ENCODE peak calls at places on chromosomes 4 and X, in ten cellular contexts. V is stomach; U is memory B cell; M is stimulated activated CD8-positive, alpha-beta memory T cell treated with anti-CD3 and anti-CD28 coated beads, Interleukin-2, amount 100 ng/mL, for 48 hours; O is HFFc6; J is effector CD4-positive, alpha-beta T cell; D is DMS 273 treated with DMSO at 0.1 percent for 48 hours; G is NAMALWA; W is GM12878; B is H9. C is an unnamed sample.

GRCh38 chr4:8278421-8279287 is 9.1 kb downstream of the HTRA3 start:
- DNase-seq in V (no peak), U (no peak), M (no peak), O (peak; percentile 73), J (no peak), D (peak; percentile 77), G (no peak), W (no peak), B (no peak), C (no peak)

GRCh38 chrX:54294306-54294705 is 63.5 kb downstream of the WNK3 start:
- DNase-seq in V (no peak), U (no peak), M (no peak), O (no peak), J (no peak), D (no peak), G (no peak), W (no peak), B (no peak), C (no peak)

GRCh38 chrX:115898382-115899001 is 272.1 kb upstream of the AGTR2 start:
- DNase-seq in V (peak; percentile 92), U (peak; percentile 84), M (no peak), O (no peak), J (peak; percentile 53), D (no peak), G (peak; percentile 68), W (no peak), B (peak; percentile 65), C (no peak)

GRCh38 chr4:20881658-20882057 is 181.4 kb downstream of the PACRGL start:
- DNase-seq in V (no peak), U (no peak), M (no peak), O (no peak), J (no peak), D (no peak), G (no peak), W (no peak), B (no peak), C (no peak)

GRCh38 chr4:159102623-159103405 is at the start of gene RAPGEF2:
- DNase-seq in V (peak; percentile 93), U (peak; percentile 86), M (peak; percentile 77), O (peak; percentile 90), J (peak; percentile 83), D (peak; percentile 67), G (peak; percentile 92), W (peak; percentile 52), B (peak; percentile 95), C (peak; percentile 88)

GRCh38 chrX:150767475-150768131 is 74.4 kb downstream of the MTMR1 start:
- DNase-seq in V (no peak), U (no peak), M (no peak), O (peak; percentile 35), J (no peak), D (no peak), G (no peak), W (no peak), B (no peak), C (no peak)

GRCh38 chr4:110132822-110133719 is 65.3 kb downstream of the ELOVL6 start:
- DNase-seq in V (no peak), U (no peak), M (no peak), O (no peak), J (no peak), D (no peak), G (no peak), W (no peak), B (no peak), C (no peak)

GRCh38 chrX:148649145-148649645 is 148.8 kb downstream of the AFF2 start:
- DNase-seq in V (no peak), U (no peak), M (no peak), O (no peak), J (no peak), D (no peak), G (no peak), W (no peak), B (no peak), C (no peak)

GRCh38 chr4:6758732-6759131 is 23.8 kb upstream of the KIAA0232 start:
- DNase-seq in V (no peak), U (no peak), M (no peak), O (no peak), J (no peak), D (no peak), G (no peak), W (no peak), B (no peak), C (no peak)

GRCh38 chr4:136750898-136751297 is 781.4 kb downstream of the PCDH18 start:
- DNase-seq in V (no peak), U (no peak), M (no peak), O (no peak), J (no peak), D (no peak), G (no peak), W (no peak), B (no peak), C (no peak)

GRCh38 chrX:45758738-45759397 is 558.2 kb upstream of the DIPK2B start:
- DNase-seq in V (no peak), U (no peak), M (no peak), O (no peak), J (no peak), D (no peak), G (no peak), W (peak; percentile 64), B (no peak), C (no peak)

GRCh38 chr4:165398570-165398969 is 19.8 kb downstream of the CPE start:
- DNase-seq in V (no peak), U (no peak), M (no peak), O (no peak), J (no peak), D (peak; percentile 91), G (peak; percentile 62), W (no peak), B (no peak), C (no peak)

GRCh38 chr4:102761478-102761790 is 666 bp upstream of the MANBA start:
- DNase-seq in V (no peak), U (no peak), M (no peak), O (no peak), J (no peak), D (no peak), G (no peak), W (no peak), B (no peak), C (no peak)

GRCh38 chr4:175412744-175413143 is 399.3 kb downstream of the GPM6A start:
- DNase-seq in V (no peak), U (no peak), M (no peak), O (peak; percentile 64), J (no peak), D (no peak), G (no peak), W (no peak), B (no peak), C (no peak)

GRCh38 chrX:94058728-94059382 is 384.8 kb downstream of the FAM133A start:
- DNase-seq in V (no peak), U (no peak), M (no peak), O (no peak), J (no peak), D (no peak), G (peak; percentile 16), W (no peak), B (peak; percentile 46), C (peak; percentile 14)

GRCh38 chr4:88866862-88867550 is 169.4 kb upstream of the NAP1L5 start:
- DNase-seq in V (no peak), U (no peak), M (no peak), O (peak; percentile 57), J (no peak), D (no peak), G (no peak), W (no peak), B (no peak), C (no peak)

GRCh38 chr4:175947117-175947722 is 118.4 kb upstream of the WDR17 start:
- DNase-seq in V (no peak), U (no peak), M (no peak), O (peak; percentile 20), J (no peak), D (no peak), G (peak; percentile 60), W (no peak), B (no peak), C (no peak)

C was measured in WTC11.